ENCODE peak calls at places on chromosomes 12 and 14, in four cellular contexts. U, P, Q and L are unnamed samples.

GRCh38 chr14:83533734-83534133 is 1996.2 kb upstream of the FLRT2 start:
- DNase-seq in U (no peak), P (no peak), Q (no peak), L (no peak)

GRCh38 chr12:120759591-120760348 is 34.1 kb downstream of the ACADS start:
- DNase-seq in U (no peak), P (no peak), Q (no peak), L (no peak)

GRCh38 chr14:54253195-54253947 is 143.4 kb upstream of the CDKN3 start:
- DNase-seq in U (peak), P (peak), Q (no peak), L (peak)

GRCh38 chr12:85468356-85469157 is 188.5 kb downstream of the ALX1 start:
- DNase-seq in U (peak), P (peak), Q (no peak), L (peak)

GRCh38 chr12:46386877-46387629 is 14.5 kb upstream of the SLC38A2 start:
- DNase-seq in U (peak), P (peak), Q (no peak), L (peak)

GRCh38 chr14:54344445-54344844 is 52.4 kb upstream of the CDKN3 start:
- DNase-seq in U (no peak), P (no peak), Q (no peak), L (no peak)

GRCh38 chr14:23366163-23366921 is 1.4 kb upstream of the EFS start:
- DNase-seq in U (peak), P (peak), Q (no peak), L (peak)

GRCh38 chr14:64387232-64387737 is 868 bp upstream of the MTHFD1 start:
- DNase-seq in U (peak), P (peak), Q (no peak), L (peak)

GRCh38 chr12:26187429-26187828 is 7.9 kb upstream of the SSPN start:
- DNase-seq in U (no peak), P (no peak), Q (no peak), L (no peak)

GRCh38 chr12:52521175-52521574 is 981 bp upstream of the KRT5 start:
- DNase-seq in U (no peak), P (no peak), Q (no peak), L (no peak)

GRCh38 chr12:54740882-54741281 is 92.7 kb upstream of the DCD start:
- DNase-seq in U (no peak), P (no peak), Q (no peak), L (no peak)

GRCh38 chr12:1593232-1594044 is 943 bp downstream of the FBXL14 start:
- DNase-seq in U (peak), P (peak), Q (peak), L (peak)

GRCh38 chr14:70894868-70895267 is 12.4 kb upstream of the PCNX1 start:
- DNase-seq in U (peak), P (no peak), Q (no peak), L (no peak)

GRCh38 chr12:3004655-3005565 is 45.7 kb downstream of the TEAD4 start:
- DNase-seq in U (no peak), P (peak), Q (no peak), L (peak)

GRCh38 chr14:80456200-80456599 is 244.9 kb upstream of the DIO2 start:
- DNase-seq in U (peak), P (peak), Q (no peak), L (no peak)

GRCh38 chr14:55152052-55152753 is 23.2 kb downstream of the LGALS3 start:
- DNase-seq in U (peak), P (peak), Q (no peak), L (no peak)

GRCh38 chr14:36509056-36509917 is 10.7 kb downstream of the NKX2-1 start:
- DNase-seq in U (no peak), P (no peak), Q (no peak), L (no peak)

GRCh38 chr14:65483647-65484046 is 71.1 kb downstream of the FUT8 start:
- DNase-seq in U (no peak), P (peak), Q (no peak), L (no peak)

GRCh38 chr12:3275171-3276041 is 198.2 kb downstream of the TSPAN9 start:
- DNase-seq in U (peak), P (peak), Q (peak), L (peak)